ENCODE peak calls at places on chromosomes 3 and 15, in four cellular contexts. One of them, this sample, is unnamed.

GRCh38 chr15:92714071-92714456 is 58.5 kb upstream of the FAM174B start:
- DNase-seq in NCI-H1092: no peak
- DNase-seq in pancreas: no peak
- DNase-seq in HEK293T: peak
- DNase-seq in this sample: no peak

GRCh38 chr3:151768393-151768930 is 34.7 kb downstream of the AADACL2 start:
- DNase-seq in pancreas: no peak
- DNase-seq in HEK293T: no peak
- DNase-seq in NCI-H1092: no peak
- DNase-seq in this sample: no peak

GRCh38 chr15:38620851-38621594 is 56.4 kb upstream of the RASGRP1 start:
- DNase-seq in HEK293T: no peak
- DNase-seq in pancreas: no peak
- DNase-seq in NCI-H1092: no peak
- DNase-seq in this sample: no peak

GRCh38 chr3:137524751-137525150 is 239.4 kb upstream of the SOX14 start:
- DNase-seq in NCI-H1092: no peak
- DNase-seq in pancreas: no peak
- DNase-seq in HEK293T: no peak
- DNase-seq in this sample: no peak

GRCh38 chr15:64134322-64134829 is 17.2 kb upstream of the SNX22 start:
- DNase-seq in HEK293T: no peak
- DNase-seq in NCI-H1092: no peak
- DNase-seq in pancreas: peak
- DNase-seq in this sample: peak

GRCh38 chr3:18355819-18356218 is 69.3 kb downstream of the SATB1 start:
- DNase-seq in HEK293T: no peak
- DNase-seq in NCI-H1092: no peak
- DNase-seq in pancreas: no peak
- DNase-seq in this sample: no peak

GRCh38 chr15:79310985-79311900 is at the start of gene TMED3:
- DNase-seq in HEK293T: peak
- DNase-seq in NCI-H1092: peak
- DNase-seq in pancreas: peak
- DNase-seq in this sample: peak

GRCh38 chr15:65400760-65401606 is 21.8 kb downstream of the IGDCC4 start:
- DNase-seq in pancreas: peak
- DNase-seq in HEK293T: peak
- DNase-seq in NCI-H1092: peak
- DNase-seq in this sample: no peak

GRCh38 chr3:66133050-66133757 is 87.6 kb upstream of the SLC25A26 start:
- DNase-seq in pancreas: no peak
- DNase-seq in HEK293T: no peak
- DNase-seq in NCI-H1092: no peak
- DNase-seq in this sample: no peak

GRCh38 chr3:171351676-171352075 is 108.5 kb downstream of the TNIK start:
- DNase-seq in NCI-H1092: no peak
- DNase-seq in HEK293T: no peak
- DNase-seq in pancreas: no peak
- DNase-seq in this sample: no peak

GRCh38 chr15:67189326-67190051 is 65.0 kb downstream of the AAGAB start:
- DNase-seq in pancreas: no peak
- DNase-seq in HEK293T: no peak
- DNase-seq in NCI-H1092: no peak
- DNase-seq in this sample: no peak